ENCODE peak calls at places on chromosomes 2 and 18, in nine cellular contexts. X is substantia nigra, H is fibroblast of the aortic adventitia, B is activated T-helper 1 cell treated with Interleukin-2 at 50 U/mL for 16 hours, T is dorsolateral prefrontal cortex, S is cerebellar cortex, F is T-helper 1 cell, V is astrocyte of the spinal cord, O is right lobe of liver. D is an unnamed sample.

GRCh38 chr18:59952283-59953007 is 52.6 kb downstream of the PMAIP1 start:
- DNase-seq in S (no peak), H (no peak), O (no peak), F (no peak), T (no peak), V (no peak), B (no peak), X (no peak), D (no peak)

GRCh38 chr2:85564144-85564563 is 2.9 kb upstream of the GGCX start:
- DNase-seq in V (no peak), S (no peak), H (no peak), O (no peak), T (no peak), B (no peak), F (no peak), X (no peak), D (no peak)

GRCh38 chr2:85753525-85754312 is at the start of gene ATOH8:
- DNase-seq in V (peak; percentile 88), T (peak; percentile 63), F (peak; percentile 21), S (peak; percentile 44), X (peak; percentile 68), H (peak; percentile 67), B (no peak), O (peak; percentile 76), D (peak; percentile 79)

GRCh38 chr2:237616373-237617304 is 10.7 kb upstream of the LRRFIP1 start:
- DNase-seq in O (no peak), T (no peak), H (peak; percentile 91), V (peak; percentile 71), F (peak; percentile 13), X (no peak), S (no peak), B (no peak), D (no peak)

GRCh38 chr2:130341562-130342019 is 1.1 kb upstream of the IMP4 start:
- DNase-seq in O (no peak), V (no peak), B (no peak), T (no peak), S (no peak), X (no peak), F (peak; percentile 33), H (no peak), D (peak; percentile 68)

GRCh38 chr18:74731097-74731496 is 133.4 kb downstream of the ZNF407 start:
- DNase-seq in T (no peak), H (peak; percentile 86), O (no peak), S (no peak), V (peak; percentile 51), B (no peak), F (no peak), X (no peak), D (no peak)

GRCh38 chr2:117321816-117322215 is 492.7 kb upstream of the DDX18 start:
- DNase-seq in V (no peak), F (no peak), O (no peak), B (no peak), S (no peak), T (no peak), H (no peak), X (no peak), D (no peak)

GRCh38 chr2:387980-388421 is 100.1 kb upstream of the ALKAL2 start:
- DNase-seq in O (no peak), X (no peak), B (no peak), V (no peak), F (no peak), T (no peak), S (no peak), H (no peak), D (no peak)

GRCh38 chr2:18149660-18150246 is 271.3 kb downstream of the KCNS3 start:
- DNase-seq in F (peak; percentile 3), T (no peak), S (peak; percentile 62), V (peak; percentile 66), X (no peak), B (no peak), O (no peak), H (peak; percentile 69), D (no peak)

GRCh38 chr2:40251146-40251545 is 200.7 kb downstream of the SLC8A1 start:
- DNase-seq in V (peak; percentile 48), T (no peak), X (no peak), F (no peak), B (no peak), O (no peak), S (no peak), H (no peak), D (no peak)

GRCh38 chr2:119715409-119716295 is 36.7 kb downstream of the TMEM177 start:
- DNase-seq in S (peak; percentile 54), F (no peak), H (no peak), T (no peak), V (no peak), X (no peak), O (no peak), B (no peak), D (no peak)

GRCh38 chr2:88190808-88191721 is 20.9 kb downstream of the THNSL2 start:
- DNase-seq in V (peak; percentile 24), H (peak; percentile 42), O (no peak), T (peak; percentile 24), X (no peak), F (peak; percentile 13), B (no peak), S (peak; percentile 18), D (peak; percentile 22)

GRCh38 chr2:208466133-208466919 is 59.7 kb downstream of the PTH2R start:
- DNase-seq in S (peak; percentile 37), B (no peak), T (no peak), F (peak; percentile 10), H (peak; percentile 29), O (no peak), X (no peak), V (peak; percentile 17), D (no peak)

GRCh38 chr18:23994361-23994902 is 20.1 kb upstream of the TTC39C start:
- DNase-seq in O (no peak), V (peak; percentile 91), B (no peak), X (peak; percentile 8), H (peak; percentile 96), T (no peak), S (no peak), F (no peak), D (no peak)

GRCh38 chr2:85751300-85751575 is 2.6 kb upstream of the ATOH8 start:
- DNase-seq in O (no peak), V (no peak), B (no peak), F (no peak), X (no peak), H (no peak), S (no peak), T (no peak), D (no peak)